ENCODE peak calls at places on chromosome 11, in four cellular contexts. One of them, this sample, is unnamed. For H3K36me3, the result is how much of the 10 kb centered on the place peaks cover.

GRCh38 chr11:84140386-84141169 is 854.4 kb upstream of the CCDC90B start:
- DNase-seq in endothelial cell of umbilical vein: no peak
- DNase-seq in cardiac muscle cell: no peak
- DNase-seq in body of pancreas: no peak
- DNase-seq in this sample: no peak

GRCh38 chr11:86408845-86409244 is 34.2 kb downstream of the CCDC81 start:
- DNase-seq in endothelial cell of umbilical vein: no peak
- DNase-seq in body of pancreas: no peak
- DNase-seq in cardiac muscle cell: no peak
- DNase-seq in this sample: no peak

GRCh38 chr11:100576044-100577021 is 110.8 kb upstream of the ARHGAP42 start:
- DNase-seq in cardiac muscle cell: peak
- DNase-seq in endothelial cell of umbilical vein: peak
- DNase-seq in body of pancreas: no peak
- DNase-seq in this sample: peak

GRCh38 chr11:101442936-101443521 is 140.8 kb downstream of the TRPC6 start:
- DNase-seq in body of pancreas: no peak
- DNase-seq in endothelial cell of umbilical vein: no peak
- DNase-seq in cardiac muscle cell: no peak
- DNase-seq in this sample: no peak

GRCh38 chr11:47099213-47099917 is 77.3 kb downstream of the ARFGAP2 start:
- DNase-seq in cardiac muscle cell: peak
- DNase-seq in body of pancreas: no peak
- DNase-seq in endothelial cell of umbilical vein: peak
- DNase-seq in this sample: peak

GRCh38 chr11:129089279-129089678 is 102.8 kb downstream of the ARHGAP32 start:
- DNase-seq in endothelial cell of umbilical vein: no peak
- DNase-seq in cardiac muscle cell: no peak
- DNase-seq in body of pancreas: no peak
- DNase-seq in this sample: no peak

GRCh38 chr11:6986487-6986886 is 33.7 kb downstream of the ZNF214 start:
- DNase-seq in endothelial cell of umbilical vein: no peak
- DNase-seq in body of pancreas: no peak
- DNase-seq in cardiac muscle cell: no peak
- DNase-seq in this sample: no peak

GRCh38 chr11:93857413-93858185 is 7.2 kb upstream of the VSTM5 start:
- DNase-seq in endothelial cell of umbilical vein: peak
- DNase-seq in body of pancreas: no peak
- DNase-seq in cardiac muscle cell: no peak
- DNase-seq in this sample: no peak

GRCh38 chr11:77874206-77874605 is 53.3 kb downstream of the AAMDC start:
- DNase-seq in cardiac muscle cell: no peak
- DNase-seq in endothelial cell of umbilical vein: no peak
- DNase-seq in body of pancreas: no peak
- DNase-seq in this sample: no peak

GRCh38 chr11:110948112-110948511 is 235.9 kb upstream of the ARHGAP20 start:
- DNase-seq in cardiac muscle cell: peak
- DNase-seq in body of pancreas: no peak
- DNase-seq in endothelial cell of umbilical vein: no peak
- DNase-seq in this sample: no peak

GRCh38 chr11:9455722-9456121 is 5.1 kb upstream of the ZNF143 start:
- DNase-seq in body of pancreas: no peak
- DNase-seq in cardiac muscle cell: no peak
- DNase-seq in endothelial cell of umbilical vein: no peak
- DNase-seq in this sample: no peak

GRCh38 chr11:45609337-45609736 is 56.1 kb downstream of the CHST1 start:
- DNase-seq in cardiac muscle cell: no peak
- DNase-seq in endothelial cell of umbilical vein: no peak
- DNase-seq in body of pancreas: no peak
- DNase-seq in this sample: no peak

GRCh38 chr11:16012125-16012751 is 344.1 kb downstream of the SOX6 start:
- DNase-seq in body of pancreas: peak
- DNase-seq in endothelial cell of umbilical vein: peak
- DNase-seq in cardiac muscle cell: no peak
- DNase-seq in this sample: peak

GRCh38 chr11:65383778-65384177 is 1.3 kb upstream of the SLC25A45 start:
- DNase-seq in endothelial cell of umbilical vein: no peak
- DNase-seq in cardiac muscle cell: no peak
- DNase-seq in body of pancreas: no peak
- DNase-seq in this sample: no peak

GRCh38 chr11:63920870-63921417 is 4.0 kb upstream of the RCOR2 start:
- DNase-seq in endothelial cell of umbilical vein: no peak
- DNase-seq in cardiac muscle cell: no peak
- DNase-seq in body of pancreas: no peak
- DNase-seq in this sample: no peak

GRCh38 chr11:129023968-129024676 is 81.5 kb upstream of the TP53AIP1 start:
- DNase-seq in cardiac muscle cell: peak
- DNase-seq in body of pancreas: peak
- DNase-seq in endothelial cell of umbilical vein: peak
- DNase-seq in this sample: peak

GRCh38 chr11:107561688-107562087 is 3.8 kb downstream of the ALKBH8 start:
- DNase-seq in body of pancreas: no peak
- DNase-seq in endothelial cell of umbilical vein: peak
- DNase-seq in cardiac muscle cell: peak
- DNase-seq in this sample: peak

GRCh38 chr11:15845261-15845660 is 511.1 kb downstream of the SOX6 start:
- DNase-seq in endothelial cell of umbilical vein: no peak
- DNase-seq in cardiac muscle cell: no peak
- DNase-seq in body of pancreas: no peak
- DNase-seq in this sample: no peak

GRCh38 chr11:84234011-84234410 is 947.8 kb upstream of the CCDC90B start:
- DNase-seq in body of pancreas: no peak
- DNase-seq in cardiac muscle cell: no peak
- DNase-seq in endothelial cell of umbilical vein: no peak
- DNase-seq in this sample: no peak

GRCh38 chr11:33897761-33898403 is 6.0 kb upstream of the LMO2 start:
- DNase-seq in endothelial cell of umbilical vein: no peak
- DNase-seq in cardiac muscle cell: no peak
- DNase-seq in body of pancreas: no peak
- DNase-seq in this sample: no peak

GRCh38 chr11:120173771-120174170 is 35.9 kb upstream of the TRIM29 start:
- DNase-seq in cardiac muscle cell: peak
- DNase-seq in body of pancreas: no peak
- DNase-seq in endothelial cell of umbilical vein: no peak
- DNase-seq in this sample: no peak

GRCh38 chr11:93729129-93729616 is 12.1 kb downstream of the TAF1D start:
- DNase-seq in body of pancreas: no peak
- DNase-seq in endothelial cell of umbilical vein: no peak
- DNase-seq in cardiac muscle cell: no peak
- DNase-seq in this sample: no peak

GRCh38 chr11:89420981-89421380 is 70.2 kb downstream of the NOX4 start:
- DNase-seq in body of pancreas: no peak
- DNase-seq in cardiac muscle cell: no peak
- DNase-seq in endothelial cell of umbilical vein: peak
- DNase-seq in this sample: no peak

GRCh38 chr11:109089144-109089543 is 332.8 kb upstream of the C11orf87 start:
- DNase-seq in body of pancreas: no peak
- DNase-seq in cardiac muscle cell: no peak
- DNase-seq in endothelial cell of umbilical vein: no peak
- DNase-seq in this sample: no peak

GRCh38 chr11:109086931-109087330 is 335.1 kb upstream of the C11orf87 start:
- DNase-seq in endothelial cell of umbilical vein: no peak
- DNase-seq in cardiac muscle cell: no peak
- DNase-seq in body of pancreas: no peak
- DNase-seq in this sample: no peak

GRCh38 chr11:109088061-109088460 is 333.9 kb upstream of the C11orf87 start:
- DNase-seq in endothelial cell of umbilical vein: no peak
- DNase-seq in body of pancreas: no peak
- DNase-seq in cardiac muscle cell: no peak
- DNase-seq in this sample: no peak

DNA sequence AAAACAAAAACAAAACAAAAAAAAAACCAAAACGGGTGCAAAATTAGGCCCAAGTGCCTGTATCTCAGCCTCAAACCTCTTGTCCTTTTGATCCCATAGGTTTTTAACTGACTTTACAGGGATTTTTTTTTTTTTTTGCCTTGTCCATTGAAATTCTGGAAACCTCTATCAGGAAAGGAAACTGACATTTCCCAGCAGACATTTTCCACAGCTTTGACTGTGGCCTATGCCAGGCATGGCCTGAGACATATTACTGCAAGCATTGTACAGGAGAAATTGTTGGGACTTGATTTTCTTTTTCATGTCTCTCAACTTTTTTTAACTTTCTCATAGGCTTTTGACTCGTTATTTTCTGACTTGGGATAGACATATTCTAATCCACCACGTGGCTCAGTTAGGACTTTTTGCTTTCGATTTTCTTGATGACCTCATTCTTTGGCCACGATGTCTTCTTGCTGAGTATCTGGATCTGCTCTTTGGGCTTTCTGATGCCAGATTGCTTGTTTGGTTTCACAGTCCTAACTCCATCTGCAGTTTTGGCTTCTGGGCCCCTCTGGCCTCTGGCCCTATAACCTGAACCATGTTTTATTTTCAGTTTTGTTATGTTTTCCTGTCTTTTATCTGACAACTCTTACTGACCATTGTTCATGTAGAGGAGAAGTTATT is 336.1 kb upstream of the C11orf87 start:
- DNase-seq in cardiac muscle cell: peak
- DNase-seq in body of pancreas: no peak
- DNase-seq in endothelial cell of umbilical vein: no peak
- DNase-seq in this sample: no peak
- H3K27ac ChIP-seq in cardiac muscle cell: no peak
- H3K27ac ChIP-seq in body of pancreas: no peak
- H3K27ac ChIP-seq in endothelial cell of umbilical vein: no peak
- H3K27ac ChIP-seq in this sample: no peak

GRCh38 chr11:60348116-60348515 is 21.1 kb downstream of the MS4A6E start:
- DNase-seq in body of pancreas: no peak
- DNase-seq in endothelial cell of umbilical vein: no peak
- DNase-seq in cardiac muscle cell: no peak
- DNase-seq in this sample: no peak
- TF ChIP-seq CTCF in body of pancreas: no peak
- TF ChIP-seq CTCF in endothelial cell of umbilical vein: no peak
- TF ChIP-seq CTCF in cardiac muscle cell: no peak
- TF ChIP-seq CTCF in this sample: no peak

GRCh38 chr11:57414612-57415212 is 12.2 kb downstream of the SLC43A3 start:
- DNase-seq in cardiac muscle cell: no peak
- DNase-seq in endothelial cell of umbilical vein: no peak
- DNase-seq in body of pancreas: no peak
- DNase-seq in this sample: no peak

GRCh38 chr11:57413681-57414080 is 13.2 kb downstream of the SLC43A3 start:
- DNase-seq in endothelial cell of umbilical vein: no peak
- DNase-seq in cardiac muscle cell: no peak
- DNase-seq in body of pancreas: no peak
- DNase-seq in this sample: no peak

GRCh38 chr11:57421066-57421465 is 5.9 kb downstream of the SLC43A3 start:
- DNase-seq in endothelial cell of umbilical vein: no peak
- DNase-seq in body of pancreas: no peak
- DNase-seq in cardiac muscle cell: no peak
- DNase-seq in this sample: no peak

GRCh38 chr11:57416436-57416835 is 10.5 kb downstream of the SLC43A3 start:
- DNase-seq in endothelial cell of umbilical vein: peak
- DNase-seq in body of pancreas: no peak
- DNase-seq in cardiac muscle cell: no peak
- DNase-seq in this sample: no peak

GRCh38 chr11:57417056-57417455 is 9.9 kb downstream of the SLC43A3 start:
- DNase-seq in body of pancreas: no peak
- DNase-seq in endothelial cell of umbilical vein: no peak
- DNase-seq in cardiac muscle cell: peak
- DNase-seq in this sample: no peak
- H3K36me3 ChIP-seq in body of pancreas: under half
- H3K36me3 ChIP-seq in endothelial cell of umbilical vein: under half
- H3K36me3 ChIP-seq in cardiac muscle cell: under half
- H3K36me3 ChIP-seq in this sample: under half

GRCh38 chr11:2518112-2518982 is 73.5 kb downstream of the KCNQ1 start:
- DNase-seq in cardiac muscle cell: no peak
- DNase-seq in endothelial cell of umbilical vein: no peak
- DNase-seq in body of pancreas: peak
- DNase-seq in this sample: no peak

GRCh38 chr11:2516276-2517015 is 71.6 kb downstream of the KCNQ1 start:
- DNase-seq in endothelial cell of umbilical vein: no peak
- DNase-seq in body of pancreas: peak
- DNase-seq in cardiac muscle cell: no peak
- DNase-seq in this sample: no peak

GRCh38 chr11:2518983-2519340 is 74.2 kb downstream of the KCNQ1 start:
- DNase-seq in body of pancreas: peak
- DNase-seq in endothelial cell of umbilical vein: no peak
- DNase-seq in cardiac muscle cell: no peak
- DNase-seq in this sample: no peak

GRCh38 chr11:2517016-2517385 is 72.2 kb downstream of the KCNQ1 start:
- DNase-seq in body of pancreas: no peak
- DNase-seq in cardiac muscle cell: no peak
- DNase-seq in endothelial cell of umbilical vein: no peak
- DNase-seq in this sample: no peak

GRCh38 chr11:2517386-2518064 is 72.7 kb downstream of the KCNQ1 start:
- DNase-seq in endothelial cell of umbilical vein: no peak
- DNase-seq in body of pancreas: peak
- DNase-seq in cardiac muscle cell: no peak
- DNase-seq in this sample: no peak
- H3K27ac ChIP-seq in endothelial cell of umbilical vein: no peak
- H3K27ac ChIP-seq in body of pancreas: no peak
- H3K27ac ChIP-seq in cardiac muscle cell: no peak
- H3K27ac ChIP-seq in this sample: no peak

GRCh38 chr11:76723142-76723541 is 52.6 kb upstream of the LRRC32 start:
- DNase-seq in body of pancreas: no peak
- DNase-seq in cardiac muscle cell: no peak
- DNase-seq in endothelial cell of umbilical vein: no peak
- DNase-seq in this sample: no peak
- TF ChIP-seq CTCF in body of pancreas: no peak
- TF ChIP-seq CTCF in cardiac muscle cell: no peak
- TF ChIP-seq CTCF in endothelial cell of umbilical vein: no peak
- TF ChIP-seq CTCF in this sample: peak

DNA sequence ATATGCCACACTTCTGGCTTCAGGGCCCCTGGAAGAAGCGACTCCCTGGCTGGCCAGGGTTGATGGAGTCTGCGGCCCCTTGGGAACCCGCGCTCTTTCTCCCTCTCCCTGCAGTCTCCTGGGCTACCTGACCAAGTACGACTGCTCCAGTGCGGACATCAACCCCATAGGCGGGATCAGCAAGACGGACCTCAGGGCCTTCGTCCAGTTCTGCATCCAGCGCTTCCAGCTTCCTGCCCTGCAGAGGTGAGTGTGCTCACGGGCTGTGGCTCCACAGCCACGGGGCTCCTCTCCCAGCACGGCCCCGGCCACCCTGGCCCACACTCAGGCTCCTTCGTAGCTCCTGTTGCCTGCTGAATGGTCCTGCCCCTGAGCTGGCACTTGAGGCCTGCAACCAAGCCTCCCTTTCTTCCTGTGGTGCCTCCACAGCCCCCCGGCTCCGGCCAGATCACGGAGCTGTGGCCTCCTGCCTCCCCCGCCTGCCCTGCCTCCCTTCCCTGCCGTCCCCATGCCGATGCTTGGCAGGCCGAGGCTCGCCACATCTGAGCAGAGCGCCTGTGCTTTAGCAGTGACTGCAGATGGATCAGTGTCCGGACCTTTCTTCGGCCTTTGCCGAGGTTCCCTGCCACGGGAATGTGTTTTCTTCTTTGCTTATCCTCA is 36.2 kb upstream of the KRTAP5-7 start:
- DNase-seq in body of pancreas: peak
- DNase-seq in cardiac muscle cell: no peak
- DNase-seq in endothelial cell of umbilical vein: no peak
- DNase-seq in this sample: no peak
- H3K36me3 ChIP-seq in body of pancreas: under half
- H3K36me3 ChIP-seq in cardiac muscle cell: under half
- H3K36me3 ChIP-seq in endothelial cell of umbilical vein: under half
- H3K36me3 ChIP-seq in this sample: under half